ENCODE peak calls at places on chromosomes 13 and 19, in ten cellular contexts. G is CD4-positive, alpha-beta T cell; H is GM12865; F is left ventricle myocardium inferior; A is gastrocnemius medialis; X is fibroblast of pulmonary artery; E is endothelial cell; O is endothelial cell of umbilical vein; W is IMR-90; S is psoas muscle. Z is an unnamed sample.

GRCh38 chr19:11736696-11737095 is 2.0 kb downstream of the ZNF823 start:
- DNase-seq in F (peak), A (peak), S (peak), G (no peak), X (peak), E (no peak), W (peak), O (no peak), H (peak), Z (no peak)

GRCh38 chr13:106882222-106882621 is 314.3 kb upstream of the ARGLU1 start:
- DNase-seq in S (no peak), G (no peak), A (no peak), W (no peak), O (no peak), X (no peak), H (no peak), F (no peak), E (no peak), Z (no peak)

GRCh38 chr19:50932018-50932689 is 20.7 kb downstream of the KLK5 start:
- DNase-seq in X (no peak), F (no peak), W (no peak), O (no peak), G (no peak), S (no peak), A (no peak), E (no peak), H (no peak), Z (no peak)

GRCh38 chr13:33445476-33445875 is 159.9 kb upstream of the STARD13 start:
- DNase-seq in O (no peak), X (no peak), W (no peak), G (no peak), F (no peak), H (no peak), S (no peak), E (no peak), A (no peak), Z (no peak)

GRCh38 chr13:30978981-30979956 is 46.8 kb downstream of the TEX26 start:
- DNase-seq in S (no peak), G (peak), H (peak), F (no peak), W (no peak), O (peak), E (peak), X (peak), A (no peak), Z (no peak)

GRCh38 chr13:37753776-37754175 is 115.8 kb downstream of the TRPC4 start:
- DNase-seq in X (no peak), O (no peak), A (no peak), F (no peak), G (no peak), S (no peak), E (no peak), W (no peak), H (no peak), Z (no peak)

GRCh38 chr19:12766051-12766521 is 9.3 kb downstream of the HOOK2 start:
- DNase-seq in E (peak), W (peak), F (peak), G (peak), S (peak), A (peak), H (peak), X (peak), O (peak), Z (peak)

GRCh38 chr19:32868206-32868950 is 1.2 kb downstream of the SLC7A9 start:
- DNase-seq in E (no peak), W (no peak), O (no peak), G (no peak), S (peak), F (no peak), A (no peak), X (no peak), H (no peak), Z (no peak)

GRCh38 chr13:95307507-95307906 is 6.3 kb upstream of the ABCC4 start:
- DNase-seq in A (no peak), W (no peak), E (no peak), G (no peak), O (no peak), F (no peak), H (no peak), X (no peak), S (peak), Z (no peak)

GRCh38 chr13:87536499-87536898 is 134.7 kb upstream of the SLITRK5 start:
- DNase-seq in G (no peak), W (no peak), S (no peak), F (no peak), X (no peak), E (no peak), O (no peak), H (peak), A (no peak), Z (no peak)

GRCh38 chr13:85974604-85975366 is 175.6 kb upstream of the SLITRK6 start:
- DNase-seq in G (no peak), F (no peak), S (no peak), H (no peak), O (no peak), E (no peak), X (peak), A (no peak), W (no peak), Z (no peak)

GRCh38 chr13:98333481-98333880 is 156.4 kb upstream of the RNF113B start:
- DNase-seq in O (no peak), X (no peak), E (no peak), S (no peak), H (no peak), F (no peak), A (no peak), G (no peak), W (no peak), Z (no peak)

GRCh38 chr13:40993119-40993518 is 26.0 kb downstream of the ELF1 start:
- DNase-seq in S (no peak), H (no peak), E (peak), X (no peak), G (no peak), O (no peak), F (no peak), A (no peak), W (no peak), Z (no peak)

GRCh38 chr13:75135325-75135825 is 346.6 kb downstream of the TBC1D4 start:
- DNase-seq in F (no peak), E (no peak), O (peak), X (peak), W (peak), H (no peak), S (no peak), G (no peak), A (no peak), Z (no peak)

GRCh38 chr19:47256688-47257410 is 524 bp downstream of the CCDC9 start:
- DNase-seq in S (peak), H (peak), E (peak), A (peak), F (peak), W (peak), X (peak), G (peak), O (peak), Z (peak)

GRCh38 chr13:84315527-84315926 is 433.3 kb upstream of the SLITRK1 start:
- DNase-seq in H (no peak), W (no peak), E (no peak), G (no peak), S (no peak), X (no peak), O (no peak), A (no peak), F (no peak), Z (no peak)

DNA sequence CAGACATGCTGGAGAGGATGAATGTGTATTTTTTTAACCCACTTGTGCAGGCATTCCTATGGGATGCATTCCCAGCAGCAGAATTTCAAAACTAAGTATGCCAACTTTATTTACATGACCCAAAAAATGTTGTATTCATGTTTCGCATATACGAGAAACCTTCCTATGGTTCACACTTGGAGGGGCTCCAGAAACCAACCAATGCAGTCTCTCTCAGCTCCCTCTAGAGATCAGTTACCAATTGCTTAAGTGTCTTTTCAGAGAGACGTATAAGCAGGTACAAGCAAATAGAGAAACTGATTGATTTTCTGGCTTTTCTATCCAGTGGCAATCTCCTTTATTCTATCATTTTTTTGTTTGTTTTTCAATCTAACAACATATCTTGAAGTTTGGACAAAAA is 5.5 kb upstream of the PTOV1 start:
- DNase-seq in O (no peak), E (no peak), F (no peak), G (no peak), S (no peak), W (peak), X (no peak), A (no peak), H (no peak), Z (no peak)
- TF ChIP-seq CTCF in O (no peak), E (no peak), F (no peak), G (no peak), S (no peak), W (peak), X (no peak), A (no peak), H (no peak), Z (no peak)

DNA sequence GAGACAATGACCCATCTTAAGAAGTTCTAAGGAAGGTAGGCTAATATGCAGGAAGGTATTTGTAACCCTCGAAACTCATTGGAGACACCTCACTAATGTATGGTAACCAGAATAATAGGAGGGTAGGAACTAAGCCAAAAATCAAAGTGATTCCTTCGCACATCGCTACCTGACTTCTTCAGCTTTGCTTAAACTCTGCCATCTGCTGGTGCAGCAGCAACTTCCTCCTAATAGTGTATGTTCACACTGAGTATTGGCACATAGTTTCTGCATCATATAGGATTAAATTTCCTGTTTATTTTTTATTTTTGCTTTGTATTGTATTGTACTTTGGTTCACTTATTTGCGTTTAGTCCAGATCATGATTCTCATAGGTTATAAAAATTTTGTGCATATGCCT is 676.2 kb downstream of the GPC5 start:
- DNase-seq in H (peak), W (no peak), S (no peak), G (no peak), A (no peak), F (no peak), O (no peak), X (peak), E (peak), Z (no peak)
- TF ChIP-seq CTCF in H (peak), W (no peak), S (no peak), G (no peak), A (no peak), F (peak), O (no peak), X (peak), E (no peak), Z (peak)

DNA sequence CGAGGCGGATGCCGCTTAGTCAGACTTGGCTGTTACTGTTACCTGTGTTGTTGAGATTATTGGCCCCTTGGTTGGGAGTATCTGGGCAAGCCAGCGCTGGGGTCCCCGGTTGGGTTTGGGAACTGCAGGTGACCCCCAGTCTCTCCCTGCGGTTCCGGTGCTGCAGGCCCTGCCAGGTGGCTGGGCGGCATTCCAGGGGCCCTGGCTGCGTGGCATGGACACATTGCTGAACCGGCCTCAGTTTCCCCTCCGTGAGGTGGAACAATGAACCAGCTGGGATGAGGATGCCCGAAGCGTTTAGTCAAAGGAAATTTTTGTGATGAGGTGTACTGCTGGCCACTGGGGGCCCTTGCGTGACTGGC is 538 bp downstream of the B3GNT3 start:
- DNase-seq in E (no peak), S (no peak), O (no peak), H (no peak), F (no peak), W (no peak), G (no peak), X (no peak), A (no peak), Z (no peak)
- TF ChIP-seq CTCF in E (no peak), S (no peak), O (no peak), H (no peak), F (no peak), W (no peak), G (no peak), X (no peak), A (no peak), Z (no peak)

GRCh38 chr13:111022241-111022640 is 92.9 kb upstream of the ARHGEF7 start:
- DNase-seq in G (no peak), O (no peak), F (no peak), W (no peak), H (no peak), A (no peak), E (no peak), X (no peak), S (no peak), Z (no peak)

GRCh38 chr13:111020546-111020945 is 94.6 kb upstream of the ARHGEF7 start:
- DNase-seq in W (no peak), S (no peak), E (no peak), H (no peak), O (no peak), X (no peak), G (no peak), A (no peak), F (no peak), Z (no peak)

GRCh38 chr13:111021270-111021669 is 93.8 kb upstream of the ARHGEF7 start:
- DNase-seq in H (no peak), E (no peak), W (no peak), F (no peak), G (no peak), S (no peak), O (no peak), A (no peak), X (no peak), Z (no peak)

GRCh38 chr13:111025310-111025709 is 89.8 kb upstream of the ARHGEF7 start:
- DNase-seq in G (no peak), A (no peak), E (no peak), S (no peak), W (no peak), F (no peak), X (no peak), H (no peak), O (no peak), Z (no peak)

DNA sequence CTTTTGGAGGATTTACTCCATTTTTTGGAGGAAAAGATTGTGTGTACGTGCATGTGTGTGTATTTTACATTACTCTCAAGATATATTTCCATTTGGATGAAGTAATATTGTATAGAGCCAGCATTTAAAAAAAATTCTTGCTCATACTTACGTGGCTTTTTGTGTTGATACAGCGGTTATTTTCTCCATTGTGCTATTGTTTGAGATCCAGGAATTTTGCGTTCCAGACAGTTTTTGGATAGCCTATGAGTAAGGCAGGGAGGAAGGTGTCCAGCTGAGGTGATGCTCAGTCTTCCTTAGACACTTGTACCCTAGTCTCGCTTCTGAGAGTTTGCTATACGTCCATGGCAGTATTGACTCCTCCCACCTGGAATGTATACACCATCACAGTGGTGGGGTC is 92.2 kb upstream of the ARHGEF7 start:
- DNase-seq in A (no peak), S (no peak), E (no peak), X (no peak), O (no peak), G (no peak), F (no peak), H (no peak), W (no peak), Z (no peak)
- TF ChIP-seq CTCF in A (no peak), S (no peak), E (no peak), X (no peak), O (no peak), G (no peak), F (no peak), H (no peak), W (no peak), Z (no peak)

DNA sequence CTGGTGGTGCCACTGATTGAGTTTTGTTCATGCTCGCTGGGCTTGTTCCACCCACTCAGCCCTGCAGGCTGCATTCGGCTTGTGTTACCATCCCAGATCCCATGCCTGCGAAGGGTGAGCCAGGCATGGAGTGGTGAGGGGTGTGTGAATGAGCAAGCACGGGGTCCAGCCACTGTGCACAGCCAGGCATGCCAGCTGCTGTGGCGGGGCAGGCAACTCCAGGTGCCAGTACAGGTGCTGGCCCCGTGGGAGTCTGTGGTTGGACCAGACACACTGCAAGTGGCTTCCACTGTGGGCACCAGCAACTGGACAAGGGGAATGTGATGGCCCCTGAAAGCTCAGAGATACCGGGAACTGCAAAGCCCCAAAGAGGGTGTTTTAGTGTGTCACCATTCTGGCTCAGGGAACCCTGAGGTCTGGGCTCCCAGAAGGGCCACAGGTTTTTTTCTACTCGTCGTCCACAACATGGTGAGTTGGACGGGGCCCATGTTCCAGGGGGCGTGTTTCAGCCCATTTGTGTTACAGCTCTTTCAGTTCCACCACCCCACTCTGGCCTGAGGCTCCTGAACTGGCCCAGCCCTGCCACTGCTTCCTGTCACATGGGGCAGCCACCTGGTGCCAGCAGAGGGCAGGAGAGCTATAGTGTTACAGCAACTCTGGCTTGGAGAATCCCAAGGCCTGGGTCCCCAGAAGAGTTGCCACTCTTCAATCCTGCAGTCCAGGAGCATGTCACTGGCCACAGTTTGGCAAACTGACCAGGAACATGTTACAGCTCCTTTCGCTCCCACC is 217.0 kb upstream of the OBI1 start:
- DNase-seq in H (peak), A (no peak), F (no peak), E (no peak), S (no peak), G (no peak), X (no peak), W (no peak), O (no peak), Z (no peak)
- TF ChIP-seq CTCF in H (peak), A (no peak), F (no peak), E (no peak), S (no peak), G (no peak), X (no peak), W (no peak), O (no peak), Z (no peak)

GRCh38 chr13:28268800-28269223 is 130.5 kb downstream of the PAN3 start:
- DNase-seq in O (no peak), A (no peak), X (no peak), S (no peak), H (peak), F (no peak), W (no peak), E (no peak), G (no peak), Z (no peak)

GRCh38 chr13:28273919-28274318 is 135.6 kb downstream of the PAN3 start:
- DNase-seq in G (no peak), E (no peak), H (peak), W (peak), X (peak), F (no peak), S (no peak), A (no peak), O (peak), Z (no peak)
- TF ChIP-seq CTCF in G (no peak), E (no peak), H (no peak), W (peak), X (no peak), F (no peak), S (no peak), A (no peak), O (peak), Z (no peak)

GRCh38 chr19:5880196-5880595 is 9.9 kb upstream of the FUT5 start:
- DNase-seq in F (no peak), G (no peak), H (no peak), A (no peak), X (no peak), S (no peak), W (no peak), E (no peak), O (no peak), Z (no peak)

GRCh38 chr19:5882421-5882968 is 12.2 kb upstream of the FUT5 start:
- DNase-seq in A (no peak), S (no peak), W (no peak), O (no peak), G (no peak), E (no peak), F (no peak), H (no peak), X (no peak), Z (no peak)

GRCh38 chr19:5881543-5882299 is 11.4 kb upstream of the FUT5 start:
- DNase-seq in A (no peak), S (peak), O (no peak), E (no peak), H (no peak), G (no peak), W (no peak), F (no peak), X (no peak), Z (no peak)

GRCh38 chr19:5877869-5878268 is 7.5 kb upstream of the FUT5 start:
- DNase-seq in A (no peak), O (no peak), E (no peak), F (no peak), S (no peak), X (no peak), G (no peak), W (no peak), H (no peak), Z (no peak)

GRCh38 chr19:5880604-5881078 is 10.3 kb upstream of the FUT5 start:
- DNase-seq in H (no peak), G (no peak), A (no peak), W (peak), O (no peak), X (peak), F (peak), S (peak), E (no peak), Z (no peak)
- TF ChIP-seq CTCF in H (no peak), G (no peak), A (no peak), W (no peak), O (no peak), X (no peak), F (no peak), S (no peak), E (no peak), Z (no peak)

Z was measured in progenitor cell of endocrine pancreas.